ENCODE peak calls at places on chromosomes 4 and X, in four cellular contexts. One of them, this sample, is unnamed. For H3K4me1, the result is how much of the 10 kb centered on the place peaks cover.

GRCh38 chr4:55399581-55399980 is 3.8 kb downstream of the TMEM165 start:
- DNase-seq in vagina: no peak
- DNase-seq in SK-N-SH: no peak
- DNase-seq in GM23338: no peak
- DNase-seq in this sample: no peak

GRCh38 chr4:8089862-8090261 is 68.8 kb downstream of the ABLIM2 start:
- DNase-seq in vagina: no peak
- DNase-seq in SK-N-SH: no peak
- DNase-seq in GM23338: no peak
- DNase-seq in this sample: no peak

GRCh38 chr4:970854-971520 is 2.4 kb downstream of the DGKQ start:
- DNase-seq in vagina: no peak
- DNase-seq in SK-N-SH: no peak
- DNase-seq in GM23338: no peak
- DNase-seq in this sample: no peak

GRCh38 chrX:37509349-37509748 is 62.1 kb upstream of the LANCL3 start:
- DNase-seq in vagina: no peak
- DNase-seq in SK-N-SH: no peak
- DNase-seq in GM23338: peak
- DNase-seq in this sample: no peak

GRCh38 chrX:16394290-16394689 is 227.0 kb downstream of the MAGEB17 start:
- DNase-seq in vagina: no peak
- DNase-seq in SK-N-SH: no peak
- DNase-seq in GM23338: no peak
- DNase-seq in this sample: no peak

GRCh38 chr4:182876006-182876405 is 41.2 kb downstream of the DCTD start:
- DNase-seq in vagina: no peak
- DNase-seq in SK-N-SH: no peak
- DNase-seq in GM23338: no peak
- DNase-seq in this sample: peak

GRCh38 chr4:140168936-140169335 is 15.0 kb upstream of the MAML3 start:
- DNase-seq in vagina: no peak
- DNase-seq in SK-N-SH: no peak
- DNase-seq in GM23338: no peak
- DNase-seq in this sample: no peak

GRCh38 chr4:142265536-142265935 is 580.6 kb downstream of the INPP4B start:
- DNase-seq in vagina: no peak
- DNase-seq in SK-N-SH: no peak
- DNase-seq in GM23338: no peak
- DNase-seq in this sample: no peak

GRCh38 chr4:150818661-150819060 is 196.4 kb downstream of the LRBA start:
- DNase-seq in vagina: no peak
- DNase-seq in SK-N-SH: no peak
- DNase-seq in GM23338: no peak
- DNase-seq in this sample: no peak

GRCh38 chr4:72670521-72670920 is 101.5 kb upstream of the ADAMTS3 start:
- DNase-seq in vagina: no peak
- DNase-seq in SK-N-SH: no peak
- DNase-seq in GM23338: no peak
- DNase-seq in this sample: no peak

DNA sequence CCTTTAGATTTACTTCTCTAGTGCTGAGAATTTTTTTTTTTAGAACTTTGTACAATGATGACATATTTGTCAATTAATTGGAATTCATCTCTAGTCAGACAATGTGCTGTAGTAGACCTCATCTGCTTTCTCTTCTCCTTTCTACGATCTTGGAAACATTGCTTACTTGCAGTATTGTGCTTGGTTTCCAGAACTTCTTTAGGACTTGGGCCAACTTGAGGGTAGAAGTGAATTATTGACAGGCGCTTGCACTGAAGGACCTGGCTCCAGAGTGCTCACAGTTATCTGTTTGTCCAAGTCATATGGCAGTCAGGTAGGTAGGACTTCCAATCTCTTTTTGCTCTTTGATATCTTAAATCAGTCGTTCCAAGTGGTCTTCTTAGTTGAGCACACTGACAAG is 39.6 kb downstream of the FNIP2 start:
- DNase-seq in vagina: no peak
- DNase-seq in SK-N-SH: no peak
- DNase-seq in GM23338: no peak
- DNase-seq in this sample: no peak
- H3K4me1 ChIP-seq in vagina: half or more
- H3K4me1 ChIP-seq in SK-N-SH: under half
- H3K4me1 ChIP-seq in GM23338: under half
- H3K4me1 ChIP-seq in this sample: half or more

DNA sequence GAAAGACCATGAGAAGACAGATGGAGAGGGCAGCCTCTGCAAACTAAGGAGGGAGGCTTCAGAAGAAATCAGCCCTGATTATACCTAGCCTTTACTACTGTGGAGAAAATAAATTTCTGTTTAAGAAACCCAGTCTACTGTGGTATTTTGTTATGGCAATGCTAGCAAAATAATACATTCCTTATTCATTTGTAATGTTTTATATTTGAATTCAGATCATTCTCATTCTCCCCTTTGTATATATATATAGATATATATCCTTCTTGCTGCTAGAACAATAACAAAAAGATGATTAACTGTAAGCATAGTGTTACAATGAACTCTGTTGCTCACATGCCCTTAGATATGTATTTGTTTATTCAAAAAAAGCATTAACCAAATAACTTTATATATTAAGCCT is 22.5 kb downstream of the DMD start:
- DNase-seq in vagina: no peak
- DNase-seq in SK-N-SH: no peak
- DNase-seq in GM23338: no peak
- DNase-seq in this sample: no peak
- H3K27ac ChIP-seq in vagina: no peak
- H3K27ac ChIP-seq in SK-N-SH: no peak
- H3K27ac ChIP-seq in GM23338: no peak
- H3K27ac ChIP-seq in this sample: peak

GRCh38 chr4:183936047-183936446 is 30.9 kb downstream of the STOX2 start:
- DNase-seq in vagina: no peak
- DNase-seq in SK-N-SH: no peak
- DNase-seq in GM23338: peak
- DNase-seq in this sample: no peak
- TF ChIP-seq POLR2AphosphoS5 in vagina: no peak
- TF ChIP-seq POLR2AphosphoS5 in SK-N-SH: no peak
- TF ChIP-seq POLR2AphosphoS5 in GM23338: no peak
- TF ChIP-seq POLR2AphosphoS5 in this sample: no peak

GRCh38 chrX:46325312-46325877 is 219.8 kb downstream of the ZNF674 start:
- DNase-seq in vagina: no peak
- DNase-seq in SK-N-SH: no peak
- DNase-seq in GM23338: peak
- DNase-seq in this sample: no peak

GRCh38 chrX:46328133-46328532 is 217.1 kb downstream of the ZNF674 start:
- DNase-seq in vagina: no peak
- DNase-seq in SK-N-SH: no peak
- DNase-seq in GM23338: peak
- DNase-seq in this sample: no peak

GRCh38 chrX:46327229-46328081 is 217.8 kb downstream of the ZNF674 start:
- DNase-seq in vagina: no peak
- DNase-seq in SK-N-SH: no peak
- DNase-seq in GM23338: peak
- DNase-seq in this sample: no peak

GRCh38 chrX:46326161-46326560 is 219.1 kb downstream of the ZNF674 start:
- DNase-seq in vagina: no peak
- DNase-seq in SK-N-SH: no peak
- DNase-seq in GM23338: peak
- DNase-seq in this sample: no peak

GRCh38 chrX:46324166-46324565 is 221.1 kb downstream of the ZNF674 start:
- DNase-seq in vagina: no peak
- DNase-seq in SK-N-SH: no peak
- DNase-seq in GM23338: no peak
- DNase-seq in this sample: no peak
- H3K4me1 ChIP-seq in vagina: under half
- H3K4me1 ChIP-seq in SK-N-SH: half or more
- H3K4me1 ChIP-seq in GM23338: under half
- H3K4me1 ChIP-seq in this sample: under half

GRCh38 chr4:101127176-101127790 is 220.0 kb downstream of the PPP3CA start:
- DNase-seq in vagina: no peak
- DNase-seq in SK-N-SH: no peak
- DNase-seq in GM23338: no peak
- DNase-seq in this sample: no peak

GRCh38 chr4:101128473-101128872 is 218.9 kb downstream of the PPP3CA start:
- DNase-seq in vagina: no peak
- DNase-seq in SK-N-SH: no peak
- DNase-seq in GM23338: no peak
- DNase-seq in this sample: no peak

GRCh38 chr4:101123231-101123630 is 224.1 kb downstream of the PPP3CA start:
- DNase-seq in vagina: no peak
- DNase-seq in SK-N-SH: no peak
- DNase-seq in GM23338: no peak
- DNase-seq in this sample: no peak

GRCh38 chr4:101125045-101125713 is 222.1 kb downstream of the PPP3CA start:
- DNase-seq in vagina: no peak
- DNase-seq in SK-N-SH: no peak
- DNase-seq in GM23338: no peak
- DNase-seq in this sample: no peak

GRCh38 chr4:101126044-101126443 is 221.3 kb downstream of the PPP3CA start:
- DNase-seq in vagina: no peak
- DNase-seq in SK-N-SH: no peak
- DNase-seq in GM23338: no peak
- DNase-seq in this sample: no peak
- H3K27ac ChIP-seq in vagina: no peak
- H3K27ac ChIP-seq in SK-N-SH: peak
- H3K27ac ChIP-seq in GM23338: no peak
- H3K27ac ChIP-seq in this sample: no peak

GRCh38 chrX:103376118-103376978 is at the start of gene BEX3:
- DNase-seq in vagina: no peak
- DNase-seq in SK-N-SH: peak
- DNase-seq in GM23338: peak
- DNase-seq in this sample: peak
- TF ChIP-seq POLR2AphosphoS5 in vagina: peak
- TF ChIP-seq POLR2AphosphoS5 in SK-N-SH: peak
- TF ChIP-seq POLR2AphosphoS5 in GM23338: peak
- TF ChIP-seq POLR2AphosphoS5 in this sample: peak

DNA sequence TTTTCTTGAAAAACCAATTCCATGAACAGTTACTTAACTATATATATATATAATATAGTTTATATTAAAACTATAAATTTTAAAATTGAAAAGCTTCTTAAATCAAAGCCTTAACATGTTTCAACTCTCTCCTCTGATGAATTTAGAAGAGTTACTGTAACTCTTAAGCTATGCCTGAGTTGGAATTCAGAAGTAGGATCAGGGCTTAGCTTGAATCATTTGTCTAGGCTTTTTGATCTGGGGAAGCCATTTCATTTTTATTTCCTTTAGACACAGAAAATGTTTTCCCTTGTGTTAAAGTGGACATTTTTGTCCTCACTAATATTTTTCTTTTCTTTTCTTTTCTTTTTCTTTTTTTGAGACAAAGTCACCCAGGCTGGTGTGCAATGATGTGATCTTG is 40.4 kb upstream of the PDLIM5 start:
- DNase-seq in vagina: no peak
- DNase-seq in SK-N-SH: no peak
- DNase-seq in GM23338: no peak
- DNase-seq in this sample: no peak
- H3K4me1 ChIP-seq in vagina: under half
- H3K4me1 ChIP-seq in SK-N-SH: half or more
- H3K4me1 ChIP-seq in GM23338: under half
- H3K4me1 ChIP-seq in this sample: under half

This sample was measured in sigmoid colon.